ENCODE peak calls at places on chromosomes 16 and 17, in five cellular contexts. P, T, H, C and E are unnamed samples. For H3K4me1, the result is how much of the 10 kb centered on the place peaks cover.

GRCh38 chr17:28745052-28745776 is 1.4 kb downstream of the TRAF4 start:
- DNase-seq in H (peak), T (peak), C (peak), P (peak), E (peak)

GRCh38 chr17:4938670-4939553 is 934 bp downstream of the SLC25A11 start:
- DNase-seq in H (no peak), P (no peak), C (peak), T (no peak), E (peak)

GRCh38 chr17:16888413-16889087 is 83.4 kb downstream of the TNFRSF13B start:
- DNase-seq in H (no peak), P (no peak), T (no peak), C (no peak), E (no peak)

GRCh38 chr16:29943846-29944669 is 17.8 kb upstream of the TMEM219 start:
- DNase-seq in H (peak), C (no peak), T (peak), P (peak), E (peak)

GRCh38 chr16:9518054-9518453 is 426.6 kb downstream of the HAPSTR1 start:
- DNase-seq in T (peak), C (no peak), P (no peak), H (no peak), E (no peak)

GRCh38 chr16:85027349-85027967 is at the start of gene KIAA0513:
- DNase-seq in H (peak), C (peak), T (peak), P (peak), E (peak)

GRCh38 chr16:71440669-71441347 is 1.0 kb downstream of the TLE7 start:
- DNase-seq in T (no peak), P (no peak), H (peak), C (no peak), E (no peak)

GRCh38 chr17:72175787-72176515 is 55.1 kb downstream of the SOX9 start:
- DNase-seq in C (no peak), T (no peak), H (no peak), P (no peak), E (peak)

GRCh38 chr16:17362191-17362590 is 108.6 kb downstream of the XYLT1 start:
- DNase-seq in P (no peak), C (no peak), T (no peak), H (no peak), E (no peak)

GRCh38 chr16:57629516-57630401 is 1.3 kb downstream of the ADGRG1 start:
- DNase-seq in P (no peak), T (no peak), C (peak), H (no peak), E (no peak)

GRCh38 chr17:37168731-37169353 is 206.9 kb upstream of the C17orf78 start:
- DNase-seq in C (no peak), T (no peak), H (no peak), P (no peak), E (no peak)

GRCh38 chr17:21460358-21460757 is 84.2 kb downstream of the KCNJ12 start:
- DNase-seq in P (no peak), H (no peak), T (no peak), C (no peak), E (no peak)

GRCh38 chr16:17173134-17173729 is 297.5 kb downstream of the XYLT1 start:
- DNase-seq in C (no peak), H (no peak), T (no peak), P (peak), E (no peak)

GRCh38 chr16:56400458-56400857 is 24.9 kb downstream of the AMFR start:
- DNase-seq in T (no peak), C (no peak), P (no peak), H (no peak), E (no peak)

GRCh38 chr17:71511266-71511995 is 609.4 kb upstream of the SOX9 start:
- DNase-seq in H (no peak), P (no peak), T (no peak), C (no peak), E (no peak)

GRCh38 chr17:68101992-68102758 is 66.6 kb downstream of the KPNA2 start:
- DNase-seq in C (no peak), T (no peak), P (peak), H (no peak), E (peak)

GRCh38 chr17:46193626-46194392 is 580 bp upstream of the KANSL1 start:
- DNase-seq in P (peak), T (peak), H (peak), C (peak), E (peak)

GRCh38 chr16:68954871-68955635 is 111.7 kb downstream of the TANGO6 start:
- DNase-seq in H (no peak), P (no peak), T (no peak), C (no peak), E (no peak)

GRCh38 chr17:80031691-80032480 is 3.8 kb downstream of the TBC1D16 start:
- DNase-seq in T (no peak), C (no peak), H (no peak), P (no peak), E (no peak)
- H3K4me1 ChIP-seq in T (under half), C (half or more), H (under half), P (under half), E (under half)

GRCh38 chr16:47141773-47142468 is 1.8 kb downstream of the NETO2 start:
- DNase-seq in P (peak), C (peak), H (peak), T (peak), E (peak)

GRCh38 chr16:47142469-47143328 is 1.0 kb downstream of the NETO2 start:
- DNase-seq in T (no peak), H (peak), P (peak), C (peak), E (no peak)

GRCh38 chr16:47143329-47143676 is 442 bp downstream of the NETO2 start:
- DNase-seq in P (peak), H (peak), C (peak), T (peak), E (peak)

GRCh38 chr16:47144559-47144877 is 773 bp upstream of the NETO2 start:
- DNase-seq in P (no peak), T (no peak), C (no peak), H (no peak), E (no peak)

DNA sequence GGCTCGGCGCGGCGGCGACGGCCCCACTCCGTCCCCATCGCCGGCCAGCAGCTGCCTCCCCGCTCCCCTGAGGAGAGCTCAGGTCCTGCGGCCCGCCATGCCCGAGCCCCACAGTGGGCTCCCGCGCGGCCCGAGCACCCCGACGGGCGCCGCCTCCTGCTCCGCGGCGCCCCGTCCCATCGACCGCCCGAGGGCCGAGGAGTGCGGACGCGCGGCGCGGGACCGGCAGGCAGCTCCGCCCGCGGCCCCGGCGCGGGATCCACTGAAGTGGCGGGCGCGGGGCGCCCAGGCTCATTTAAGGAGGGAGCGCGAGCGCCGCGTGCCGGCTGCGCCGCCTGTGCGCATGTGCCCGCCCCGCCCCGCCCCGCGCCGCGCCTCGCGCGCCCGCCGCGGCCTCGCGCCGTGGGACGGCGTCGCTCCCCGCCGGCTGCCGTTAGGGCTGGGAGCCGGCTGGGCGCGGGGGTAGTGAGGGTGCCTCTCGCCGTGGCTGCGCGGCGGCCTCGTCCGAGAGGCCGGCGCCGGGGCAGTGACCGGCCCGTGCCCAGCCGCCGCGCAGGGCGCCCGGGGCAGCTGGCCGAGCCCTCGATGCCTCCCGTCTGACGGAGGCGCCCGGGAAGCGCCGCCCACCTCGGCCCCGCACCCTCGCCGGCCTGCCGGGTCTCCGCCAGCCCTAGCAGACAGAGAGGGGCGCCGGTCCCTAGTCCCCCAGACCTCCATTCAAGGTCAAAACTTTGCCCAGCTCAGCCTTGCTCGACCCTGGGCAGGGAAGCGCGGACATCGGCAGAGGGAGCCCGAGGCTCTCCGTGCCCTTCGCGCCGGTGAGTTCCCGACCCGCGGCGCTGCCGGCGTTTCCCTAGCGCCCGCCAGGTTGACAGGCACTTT is at the start of gene NETO2:
- DNase-seq in T (no peak), P (peak), C (peak), H (peak), E (peak)
- H3K27ac ChIP-seq in T (no peak), P (no peak), C (peak), H (peak), E (no peak)

GRCh38 chr16:22213236-22213635 is 7.2 kb downstream of the EEF2K start:
- DNase-seq in C (no peak), P (no peak), H (no peak), T (no peak), E (no peak)

GRCh38 chr16:22214893-22215292 is 8.8 kb downstream of the EEF2K start:
- DNase-seq in C (no peak), T (no peak), H (no peak), P (no peak), E (no peak)

GRCh38 chr16:22216191-22216831 is 10.2 kb downstream of the EEF2K start:
- DNase-seq in T (no peak), P (no peak), C (no peak), H (no peak), E (peak)

GRCh38 chr16:22213801-22214200 is 7.7 kb downstream of the EEF2K start:
- DNase-seq in T (no peak), C (no peak), H (no peak), P (no peak), E (no peak)

GRCh38 chr16:22214402-22214801 is 8.3 kb downstream of the EEF2K start:
- DNase-seq in T (no peak), P (no peak), C (no peak), H (no peak), E (no peak)
- H3K4me1 ChIP-seq in T (under half), P (under half), C (under half), H (under half), E (under half)

GRCh38 chr16:2161911-2162310 is 6.3 kb downstream of the TRAF7 start:
- DNase-seq in C (no peak), H (no peak), P (no peak), T (no peak), E (no peak)
- H3K27ac ChIP-seq in C (no peak), H (no peak), P (no peak), T (peak), E (no peak)

GRCh38 chr17:77441130-77441920 is 300.6 kb downstream of the SEC14L1 start:
- DNase-seq in P (no peak), H (no peak), T (no peak), C (no peak), E (no peak)
- H3K4me1 ChIP-seq in P (under half), H (under half), T (half or more), C (half or more), E (under half)

DNA sequence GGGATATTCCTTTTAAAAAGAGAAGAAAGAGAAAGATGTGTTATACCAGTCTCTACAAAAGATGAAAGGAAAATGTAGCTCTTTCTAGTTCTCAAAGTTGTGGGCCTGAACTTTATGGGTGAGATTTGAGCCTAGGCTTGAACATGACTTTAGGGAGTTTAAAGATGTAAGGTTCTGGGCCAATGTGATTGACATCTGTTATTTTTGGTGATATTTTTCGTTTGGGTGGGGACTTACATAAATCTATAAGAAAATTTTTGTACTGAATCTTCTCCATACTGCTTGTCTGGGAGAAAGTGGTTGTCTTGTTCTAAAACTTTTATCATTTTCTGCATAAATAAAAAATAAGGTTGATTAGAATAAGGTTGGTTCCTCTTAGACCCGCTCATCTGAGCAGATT is 4.8 kb downstream of the PRKCA start:
- DNase-seq in C (no peak), P (no peak), T (no peak), H (no peak), E (no peak)
- H3K27ac ChIP-seq in C (no peak), P (no peak), T (no peak), H (no peak), E (peak)